ENCODE peak calls at places on chromosomes 4 and X, in seven cellular contexts. J, N, C, D, Y, I and Z are unnamed samples.

GRCh38 chr4:32148120-32148666 is 1428.0 kb downstream of the PCDH7 start:
- DNase-seq in D (peak; percentile 23), I (no peak), Y (peak; percentile 4), C (no peak), N (peak; percentile 77), J (no peak), Z (no peak)

GRCh38 chr4:178148106-178148505 is 705.9 kb upstream of the AGA start:
- DNase-seq in C (no peak), D (no peak), J (no peak), I (no peak), Y (peak; percentile 3), N (no peak), Z (no peak)

GRCh38 chr4:42306221-42307109 is 90.8 kb upstream of the SHISA3 start:
- DNase-seq in C (no peak), J (no peak), Y (no peak), D (no peak), N (no peak), I (no peak), Z (no peak)

GRCh38 chr4:52203351-52203750 is 152.2 kb downstream of the SPATA18 start:
- DNase-seq in Y (no peak), J (no peak), D (no peak), N (no peak), C (no peak), I (no peak), Z (no peak)

GRCh38 chr4:152166567-152166966 is 369.3 kb downstream of the FBXW7 start:
- DNase-seq in I (peak; percentile 40), D (peak; percentile 66), C (peak; percentile 80), Y (peak; percentile 69), J (no peak), N (no peak), Z (peak; percentile 11)

GRCh38 chr4:125368161-125368560 is 53.4 kb downstream of the FAT4 start:
- DNase-seq in I (peak; percentile 45), D (no peak), Y (no peak), N (peak; percentile 45), C (no peak), J (no peak), Z (no peak)

GRCh38 chr4:48985976-48986653 is at the start of gene CWH43:
- DNase-seq in N (no peak), J (no peak), C (peak; percentile 84), Y (peak; percentile 53), I (no peak), D (peak; percentile 49), Z (no peak)

GRCh38 chr4:121370729-121371325 is 10.0 kb downstream of the QRFPR start:
- DNase-seq in N (no peak), J (no peak), C (peak; percentile 66), I (peak; percentile 63), D (peak; percentile 16), Y (peak; percentile 22), Z (peak; percentile 61)

GRCh38 chrX:41677661-41678060 is 11.1 kb upstream of the GPR34 start:
- DNase-seq in J (no peak), Y (no peak), D (no peak), I (no peak), C (no peak), N (no peak), Z (no peak)

GRCh38 chr4:107034091-107034698 is 1.9 kb downstream of the DKK2 start:
- DNase-seq in Y (peak; percentile 82), I (peak; percentile 75), N (peak; percentile 25), D (peak; percentile 84), J (peak; percentile 33), C (peak; percentile 77), Z (peak; percentile 37)

GRCh38 chrX:7083468-7084396 is 63.8 kb upstream of the STS start:
- DNase-seq in J (no peak), I (no peak), C (no peak), Y (peak; percentile 59), N (peak; percentile 99), D (no peak), Z (peak; percentile 27)

GRCh38 chr4:173167793-173168395 is 717 bp upstream of the GALNT7 start:
- DNase-seq in C (peak; percentile 73), I (peak; percentile 60), D (peak; percentile 67), J (peak; percentile 57), Y (peak; percentile 81), N (peak; percentile 40), Z (peak; percentile 42)

GRCh38 chr4:56512166-56512565 is 6.6 kb downstream of the ARL9 start:
- DNase-seq in N (no peak), C (no peak), I (no peak), J (no peak), Y (no peak), D (no peak), Z (no peak)

GRCh38 chrX:18674417-18674787 is 2.5 kb upstream of the RS1 start:
- DNase-seq in I (peak; percentile 19), J (peak; percentile 50), C (peak; percentile 59), Y (no peak), N (no peak), D (peak; percentile 33), Z (no peak)

GRCh38 chr4:160423879-160424451 is 1321.1 kb downstream of the RAPGEF2 start:
- DNase-seq in D (no peak), N (peak; percentile 15), Y (peak; percentile 26), J (no peak), I (no peak), C (peak; percentile 17), Z (no peak)

GRCh38 chr4:40149960-40150385 is 46.9 kb upstream of the RHOH start:
- DNase-seq in D (peak; percentile 72), I (peak; percentile 79), J (no peak), N (peak; percentile 22), Y (peak; percentile 86), C (peak; percentile 88), Z (peak; percentile 82)

GRCh38 chr4:151853034-151853433 is 92.2 kb upstream of the GATB start:
- DNase-seq in D (no peak), Y (no peak), C (no peak), J (no peak), I (no peak), N (no peak), Z (no peak)

GRCh38 chr4:43238018-43238417 is 345.5 kb downstream of the GRXCR1 start:
- DNase-seq in N (no peak), I (no peak), D (no peak), J (no peak), Y (no peak), C (no peak), Z (no peak)

DNA sequence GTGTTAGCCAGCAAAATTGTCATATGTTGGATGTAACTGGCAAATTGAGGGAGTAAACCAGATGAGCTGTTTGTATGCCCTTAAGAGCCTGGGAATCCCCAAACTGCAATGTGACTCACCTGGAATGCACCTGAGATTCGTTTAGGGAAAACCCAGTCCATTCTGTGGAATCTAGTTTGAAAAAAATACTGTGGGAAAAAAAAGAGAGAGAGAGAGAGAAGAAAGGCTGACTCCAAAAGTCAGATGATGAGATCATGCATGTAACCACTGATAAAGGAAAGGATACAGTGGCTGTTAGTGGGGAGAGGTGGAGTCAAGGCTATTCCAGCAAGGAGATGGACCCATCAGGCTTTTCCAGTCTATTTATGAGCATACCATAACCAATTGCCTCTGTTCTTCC is 48.5 kb downstream of the SLC9A7 start:
- DNase-seq in D (no peak), N (peak; percentile 72), C (peak; percentile 11), I (peak; percentile 5), Y (no peak), J (no peak), Z (peak; percentile 46)
- H3K4me1 ChIP-seq in D (no peaks in the 10 kb centered on the region), N (peaks cover 3% of the 10 kb centered on the region), C (peaks cover 8% of the 10 kb centered on the region), I (no peaks in the 10 kb centered on the region), Y (no peaks in the 10 kb centered on the region), J (no peaks in the 10 kb centered on the region), Z (peaks cover 3% of the 10 kb centered on the region)

GRCh38 chr4:182918044-182918607 is 940 bp upstream of the DCTD start:
- DNase-seq in I (no peak), Y (no peak), N (no peak), C (no peak), J (no peak), D (no peak), Z (peak; percentile 37)
- H3K27ac ChIP-seq in I (peak overlapping the region; percentile 100), Y (no peak overlapping the region), N (peak overlapping the region; percentile 86), C (peak overlapping the region; percentile 69), J (peak overlapping the region; percentile 46), D (no peak overlapping the region), Z (no peak overlapping the region)

GRCh38 chr4:22091906-22092305 is 143.3 kb upstream of the KCNIP4 start:
- DNase-seq in J (no peak), I (no peak), C (no peak), Y (no peak), N (no peak), D (no peak), Z (no peak)
- H3K4me1 ChIP-seq in J (no peaks in the 10 kb centered on the region), I (no peaks in the 10 kb centered on the region), C (no peaks in the 10 kb centered on the region), Y (no peaks in the 10 kb centered on the region), N (no peaks in the 10 kb centered on the region), D (no peaks in the 10 kb centered on the region), Z (no peaks in the 10 kb centered on the region)

GRCh38 chr4:2796261-2797187 is 3.6 kb downstream of the SH3BP2 start:
- DNase-seq in D (peak; percentile 31), J (peak; percentile 79), C (no peak), N (peak; percentile 46), I (peak; percentile 75), Y (no peak), Z (peak; percentile 63)
- H3K27ac ChIP-seq in D (no peak overlapping the region), J (no peak overlapping the region), C (no peak overlapping the region), N (no peak overlapping the region), I (peak overlapping the region; percentile 58), Y (no peak overlapping the region), Z (no peak overlapping the region)

GRCh38 chr4:185811509-185812364 is at the start of gene SORBS2:
- DNase-seq in I (peak; percentile 75), N (peak; percentile 78), C (peak; percentile 43), D (peak; percentile 69), Y (peak; percentile 88), J (no peak), Z (no peak)

GRCh38 chr4:185810746-185811508 is 1.1 kb downstream of the SORBS2 start:
- DNase-seq in J (no peak), D (peak; percentile 76), I (no peak), N (no peak), Y (peak; percentile 79), C (peak; percentile 33), Z (no peak)

GRCh38 chr4:185817403-185817818 is 5.4 kb upstream of the SORBS2 start:
- DNase-seq in D (no peak), C (no peak), I (peak; percentile 58), Y (no peak), N (no peak), J (no peak), Z (no peak)

GRCh38 chr4:185809517-185810071 is 2.4 kb downstream of the SORBS2 start:
- DNase-seq in C (no peak), D (no peak), I (no peak), J (no peak), Y (no peak), N (no peak), Z (no peak)

GRCh38 chr4:185813133-185813532 is 1.1 kb upstream of the SORBS2 start:
- DNase-seq in J (no peak), N (no peak), D (no peak), C (no peak), Y (no peak), I (no peak), Z (no peak)
- H3K4me1 ChIP-seq in J (no peaks in the 10 kb centered on the region), N (peaks cover 11% of the 10 kb centered on the region), D (peaks cover 41% of the 10 kb centered on the region), C (peaks cover 37% of the 10 kb centered on the region), Y (peaks cover 7% of the 10 kb centered on the region), I (peaks cover 15% of the 10 kb centered on the region), Z (peaks cover 10% of the 10 kb centered on the region)

GRCh38 chrX:110734894-110735541 is 60.6 kb downstream of the CHRDL1 start:
- DNase-seq in J (no peak), C (peak; percentile 35), Y (peak; percentile 76), N (peak; percentile 86), D (peak; percentile 29), I (no peak), Z (peak; percentile 27)
- H3K27ac ChIP-seq in J (no peak overlapping the region), C (no peak overlapping the region), Y (no peak overlapping the region), N (peak overlapping the region; percentile 34), D (no peak overlapping the region), I (no peak overlapping the region), Z (peak overlapping the region; percentile 25)

GRCh38 chr4:10184501-10184938 is 67.9 kb upstream of the WDR1 start:
- DNase-seq in I (no peak), C (no peak), J (no peak), D (no peak), N (no peak), Y (no peak), Z (no peak)
- H3K4me1 ChIP-seq in I (no peaks in the 10 kb centered on the region), C (no peaks in the 10 kb centered on the region), J (no peaks in the 10 kb centered on the region), D (no peaks in the 10 kb centered on the region), N (no peaks in the 10 kb centered on the region), Y (no peaks in the 10 kb centered on the region), Z (no peaks in the 10 kb centered on the region)